ENCODE peak calls at places on chromosomes 13 and 19, in nine cellular contexts. One of them, this sample, is unnamed. For H3K4me1, the result is how much of the 10 kb centered on the place peaks cover.

GRCh38 chr19:33906578-33907335 is 110.1 kb downstream of the KCTD15 start:
- DNase-seq in esophagus squamous epithelium: no peak
- DNase-seq in heart right ventricle: peak
- DNase-seq in ascending aorta: no peak
- DNase-seq in psoas muscle: no peak
- DNase-seq in neural progenitor cell: peak
- DNase-seq in transverse colon: no peak
- DNase-seq in SJSA1: no peak
- DNase-seq in CD8-positive, alpha-beta T cell: no peak
- DNase-seq in this sample: no peak

GRCh38 chr19:50916069-50916468 is 4.9 kb upstream of the KLK4 start:
- DNase-seq in esophagus squamous epithelium: no peak
- DNase-seq in heart right ventricle: no peak
- DNase-seq in ascending aorta: no peak
- DNase-seq in psoas muscle: no peak
- DNase-seq in neural progenitor cell: no peak
- DNase-seq in transverse colon: no peak
- DNase-seq in SJSA1: no peak
- DNase-seq in CD8-positive, alpha-beta T cell: no peak
- DNase-seq in this sample: no peak

GRCh38 chr19:28294395-28294794 is 918.6 kb downstream of the UQCRFS1 start:
- DNase-seq in esophagus squamous epithelium: no peak
- DNase-seq in heart right ventricle: no peak
- DNase-seq in ascending aorta: no peak
- DNase-seq in psoas muscle: no peak
- DNase-seq in neural progenitor cell: no peak
- DNase-seq in transverse colon: peak
- DNase-seq in SJSA1: peak
- DNase-seq in CD8-positive, alpha-beta T cell: no peak
- DNase-seq in this sample: no peak

GRCh38 chr13:52353116-52353718 is 52.8 kb downstream of the THSD1 start:
- DNase-seq in esophagus squamous epithelium: no peak
- DNase-seq in heart right ventricle: no peak
- DNase-seq in ascending aorta: no peak
- DNase-seq in psoas muscle: no peak
- DNase-seq in neural progenitor cell: no peak
- DNase-seq in transverse colon: no peak
- DNase-seq in SJSA1: no peak
- DNase-seq in CD8-positive, alpha-beta T cell: no peak
- DNase-seq in this sample: no peak

GRCh38 chr19:48795855-48796142 is 15.0 kb downstream of the BCAT2 start:
- DNase-seq in esophagus squamous epithelium: no peak
- DNase-seq in heart right ventricle: peak
- DNase-seq in ascending aorta: no peak
- DNase-seq in psoas muscle: peak
- DNase-seq in neural progenitor cell: no peak
- DNase-seq in transverse colon: peak
- DNase-seq in SJSA1: no peak
- DNase-seq in CD8-positive, alpha-beta T cell: no peak
- DNase-seq in this sample: no peak

GRCh38 chr13:26017196-26017921 is 34.5 kb downstream of the SHISA2 start:
- DNase-seq in esophagus squamous epithelium: no peak
- DNase-seq in heart right ventricle: no peak
- DNase-seq in ascending aorta: no peak
- DNase-seq in psoas muscle: no peak
- DNase-seq in neural progenitor cell: no peak
- DNase-seq in transverse colon: no peak
- DNase-seq in SJSA1: no peak
- DNase-seq in CD8-positive, alpha-beta T cell: no peak
- DNase-seq in this sample: no peak

GRCh38 chr13:41915096-41915495 is 45.8 kb downstream of the VWA8 start:
- DNase-seq in esophagus squamous epithelium: no peak
- DNase-seq in heart right ventricle: no peak
- DNase-seq in ascending aorta: no peak
- DNase-seq in psoas muscle: no peak
- DNase-seq in neural progenitor cell: no peak
- DNase-seq in transverse colon: no peak
- DNase-seq in SJSA1: no peak
- DNase-seq in CD8-positive, alpha-beta T cell: no peak
- DNase-seq in this sample: no peak

GRCh38 chr13:49164712-49165111 is 55.4 kb upstream of the MLNR start:
- DNase-seq in esophagus squamous epithelium: no peak
- DNase-seq in heart right ventricle: no peak
- DNase-seq in ascending aorta: no peak
- DNase-seq in psoas muscle: no peak
- DNase-seq in neural progenitor cell: no peak
- DNase-seq in transverse colon: no peak
- DNase-seq in SJSA1: no peak
- DNase-seq in CD8-positive, alpha-beta T cell: no peak
- DNase-seq in this sample: no peak

GRCh38 chr13:50700664-50701266 is 142.7 kb downstream of the DLEU7 start:
- DNase-seq in esophagus squamous epithelium: no peak
- DNase-seq in heart right ventricle: no peak
- DNase-seq in ascending aorta: no peak
- DNase-seq in psoas muscle: no peak
- DNase-seq in neural progenitor cell: no peak
- DNase-seq in transverse colon: no peak
- DNase-seq in SJSA1: no peak
- DNase-seq in CD8-positive, alpha-beta T cell: no peak
- DNase-seq in this sample: no peak
- H3K27ac ChIP-seq in esophagus squamous epithelium: no peak
- H3K27ac ChIP-seq in heart right ventricle: no peak
- H3K27ac ChIP-seq in ascending aorta: no peak
- H3K27ac ChIP-seq in psoas muscle: no peak
- H3K27ac ChIP-seq in neural progenitor cell: no peak
- H3K27ac ChIP-seq in transverse colon: no peak
- H3K27ac ChIP-seq in SJSA1: no peak
- H3K27ac ChIP-seq in CD8-positive, alpha-beta T cell: no peak
- H3K27ac ChIP-seq in this sample: no peak

DNA sequence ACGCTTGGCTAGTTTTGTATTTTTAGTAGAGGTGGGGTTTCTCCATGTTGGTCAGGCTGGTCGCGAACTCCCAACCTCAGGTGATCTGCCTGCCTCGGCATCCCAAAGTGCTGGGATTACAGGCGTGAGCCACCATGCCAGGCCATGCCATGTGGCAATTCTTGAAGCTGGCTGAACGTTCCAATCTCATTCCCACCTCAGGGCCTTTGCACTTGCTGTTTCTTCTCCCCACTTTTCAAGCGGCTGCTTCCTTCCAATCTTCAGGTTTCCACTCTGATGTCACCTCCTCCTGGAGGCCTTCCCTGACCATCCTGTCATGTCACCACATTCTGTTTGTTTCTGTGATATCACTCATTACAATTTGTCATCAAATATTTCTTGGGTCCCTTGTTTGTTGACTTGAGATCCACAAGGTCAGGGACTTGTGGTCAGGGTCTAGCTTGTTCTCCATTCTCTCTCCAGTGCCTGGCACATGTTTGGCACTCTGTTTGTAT is 4.2 kb downstream of the EPOR start:
- DNase-seq in esophagus squamous epithelium: no peak
- DNase-seq in heart right ventricle: no peak
- DNase-seq in ascending aorta: no peak
- DNase-seq in psoas muscle: no peak
- DNase-seq in neural progenitor cell: no peak
- DNase-seq in transverse colon: no peak
- DNase-seq in SJSA1: no peak
- DNase-seq in CD8-positive, alpha-beta T cell: no peak
- DNase-seq in this sample: no peak
- H3K4me1 ChIP-seq in esophagus squamous epithelium: under half
- H3K4me1 ChIP-seq in heart right ventricle: under half
- H3K4me1 ChIP-seq in ascending aorta: under half
- H3K4me1 ChIP-seq in psoas muscle: under half
- H3K4me1 ChIP-seq in neural progenitor cell: under half
- H3K4me1 ChIP-seq in transverse colon: half or more
- H3K4me1 ChIP-seq in SJSA1: half or more
- H3K4me1 ChIP-seq in CD8-positive, alpha-beta T cell: half or more
- H3K4me1 ChIP-seq in this sample: under half

DNA sequence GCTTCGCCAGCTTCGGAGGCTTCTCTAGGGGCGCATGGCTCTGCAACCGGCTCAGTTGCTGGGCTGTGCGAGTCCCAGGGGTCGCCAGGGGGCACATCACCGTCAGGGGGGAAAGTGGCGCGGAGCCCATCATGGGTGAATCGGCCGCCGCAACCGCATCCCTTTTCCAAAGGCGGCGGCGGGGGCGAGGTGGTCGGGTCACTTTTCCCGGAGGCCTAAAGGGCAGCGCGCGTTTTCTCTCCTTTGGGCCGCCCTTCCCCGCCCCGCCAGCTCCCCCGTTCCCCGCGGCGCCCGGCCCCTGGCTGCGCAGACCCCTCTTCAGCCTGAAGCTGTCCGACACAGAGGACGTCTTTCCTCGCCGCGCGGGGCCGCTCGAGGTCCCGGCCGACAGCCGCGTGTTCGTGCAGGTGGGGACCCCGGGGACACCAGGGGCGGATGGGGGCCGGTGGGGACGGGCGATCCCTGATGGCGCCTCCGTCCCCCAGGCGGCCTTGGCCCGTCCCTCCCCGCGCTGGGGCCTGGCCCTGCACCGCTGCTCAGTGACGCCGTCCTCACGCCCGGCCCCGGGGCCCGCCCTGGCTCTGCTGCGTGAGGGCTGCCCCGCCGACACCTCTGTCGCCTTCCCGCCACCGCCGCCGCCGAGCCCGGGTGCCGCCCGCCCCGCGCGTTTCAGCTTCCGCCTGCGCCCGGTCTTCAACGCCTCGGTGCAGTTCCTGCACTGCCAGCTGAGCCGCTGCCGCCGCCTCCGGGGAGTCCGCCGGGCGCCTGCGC is 1.7 kb downstream of the TGFBR3L start:
- DNase-seq in esophagus squamous epithelium: no peak
- DNase-seq in heart right ventricle: no peak
- DNase-seq in ascending aorta: no peak
- DNase-seq in psoas muscle: peak
- DNase-seq in neural progenitor cell: peak
- DNase-seq in transverse colon: peak
- DNase-seq in SJSA1: no peak
- DNase-seq in CD8-positive, alpha-beta T cell: no peak
- DNase-seq in this sample: no peak
- H3K27ac ChIP-seq in esophagus squamous epithelium: peak
- H3K27ac ChIP-seq in heart right ventricle: no peak
- H3K27ac ChIP-seq in ascending aorta: no peak
- H3K27ac ChIP-seq in psoas muscle: peak
- H3K27ac ChIP-seq in neural progenitor cell: no peak
- H3K27ac ChIP-seq in transverse colon: no peak
- H3K27ac ChIP-seq in SJSA1: no peak
- H3K27ac ChIP-seq in CD8-positive, alpha-beta T cell: no peak
- H3K27ac ChIP-seq in this sample: peak

GRCh38 chr19:13007292-13008045 is 12.2 kb downstream of the NFIX start:
- DNase-seq in esophagus squamous epithelium: no peak
- DNase-seq in heart right ventricle: peak
- DNase-seq in ascending aorta: no peak
- DNase-seq in psoas muscle: peak
- DNase-seq in neural progenitor cell: no peak
- DNase-seq in transverse colon: no peak
- DNase-seq in SJSA1: no peak
- DNase-seq in CD8-positive, alpha-beta T cell: no peak
- DNase-seq in this sample: no peak

GRCh38 chr19:13006431-13007281 is 11.4 kb downstream of the NFIX start:
- DNase-seq in esophagus squamous epithelium: no peak
- DNase-seq in heart right ventricle: no peak
- DNase-seq in ascending aorta: no peak
- DNase-seq in psoas muscle: peak
- DNase-seq in neural progenitor cell: no peak
- DNase-seq in transverse colon: no peak
- DNase-seq in SJSA1: no peak
- DNase-seq in CD8-positive, alpha-beta T cell: no peak
- DNase-seq in this sample: no peak

GRCh38 chr19:13004273-13004672 is 9.0 kb downstream of the NFIX start:
- DNase-seq in esophagus squamous epithelium: no peak
- DNase-seq in heart right ventricle: no peak
- DNase-seq in ascending aorta: no peak
- DNase-seq in psoas muscle: no peak
- DNase-seq in neural progenitor cell: no peak
- DNase-seq in transverse colon: peak
- DNase-seq in SJSA1: no peak
- DNase-seq in CD8-positive, alpha-beta T cell: no peak
- DNase-seq in this sample: no peak

GRCh38 chr19:13005253-13005652 is 10.0 kb downstream of the NFIX start:
- DNase-seq in esophagus squamous epithelium: no peak
- DNase-seq in heart right ventricle: no peak
- DNase-seq in ascending aorta: no peak
- DNase-seq in psoas muscle: no peak
- DNase-seq in neural progenitor cell: no peak
- DNase-seq in transverse colon: no peak
- DNase-seq in SJSA1: no peak
- DNase-seq in CD8-positive, alpha-beta T cell: no peak
- DNase-seq in this sample: no peak

GRCh38 chr19:13005861-13006370 is 10.6 kb downstream of the NFIX start:
- DNase-seq in esophagus squamous epithelium: no peak
- DNase-seq in heart right ventricle: no peak
- DNase-seq in ascending aorta: no peak
- DNase-seq in psoas muscle: no peak
- DNase-seq in neural progenitor cell: no peak
- DNase-seq in transverse colon: no peak
- DNase-seq in SJSA1: no peak
- DNase-seq in CD8-positive, alpha-beta T cell: no peak
- DNase-seq in this sample: no peak
- H3K4me1 ChIP-seq in esophagus squamous epithelium: half or more
- H3K4me1 ChIP-seq in heart right ventricle: half or more
- H3K4me1 ChIP-seq in ascending aorta: under half
- H3K4me1 ChIP-seq in psoas muscle: half or more
- H3K4me1 ChIP-seq in neural progenitor cell: under half
- H3K4me1 ChIP-seq in transverse colon: half or more
- H3K4me1 ChIP-seq in SJSA1: under half
- H3K4me1 ChIP-seq in CD8-positive, alpha-beta T cell: under half
- H3K4me1 ChIP-seq in this sample: under half

DNA sequence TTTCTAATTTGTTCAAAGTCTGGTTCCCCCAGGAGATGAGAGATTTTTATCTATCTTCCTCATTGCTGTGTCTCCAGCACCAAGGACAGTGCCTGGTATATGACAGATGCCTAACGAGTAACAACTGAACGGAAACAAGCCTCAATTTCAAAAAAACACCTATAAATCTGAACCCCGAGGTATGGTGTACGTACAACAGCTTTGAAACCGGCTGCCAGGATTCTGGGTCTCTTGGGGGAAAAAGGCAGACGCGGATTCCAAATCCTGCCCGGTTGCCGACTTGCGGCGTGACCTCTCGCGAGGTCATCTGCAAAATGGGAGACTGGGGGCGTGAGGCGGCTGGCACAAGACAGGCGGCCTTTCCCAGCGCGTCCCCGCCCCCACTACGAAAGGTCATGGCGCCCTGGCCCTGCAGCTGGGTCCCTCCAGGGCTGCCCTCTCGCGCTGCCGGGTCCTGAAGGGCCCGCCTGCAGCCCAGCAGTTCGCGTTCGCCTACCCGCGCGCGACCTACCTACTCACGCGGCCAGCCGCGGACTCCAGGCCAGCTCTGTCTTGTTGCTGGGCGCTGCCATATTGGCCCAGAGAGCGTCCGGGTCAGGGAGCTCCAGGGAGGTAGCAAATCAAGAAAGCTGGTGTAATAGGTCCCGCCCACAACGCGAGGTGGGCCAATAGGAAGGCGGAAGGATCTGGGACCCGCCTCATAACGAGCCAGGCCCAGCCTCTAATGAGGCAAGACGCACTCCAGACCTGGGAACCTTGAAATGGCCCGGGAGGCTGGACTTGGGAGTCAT is at the start of gene ECSIT:
- DNase-seq in esophagus squamous epithelium: peak
- DNase-seq in heart right ventricle: peak
- DNase-seq in ascending aorta: peak
- DNase-seq in psoas muscle: peak
- DNase-seq in neural progenitor cell: peak
- DNase-seq in transverse colon: peak
- DNase-seq in SJSA1: peak
- DNase-seq in CD8-positive, alpha-beta T cell: peak
- DNase-seq in this sample: peak
- H3K27ac ChIP-seq in esophagus squamous epithelium: peak
- H3K27ac ChIP-seq in heart right ventricle: peak
- H3K27ac ChIP-seq in ascending aorta: peak
- H3K27ac ChIP-seq in psoas muscle: peak
- H3K27ac ChIP-seq in neural progenitor cell: peak
- H3K27ac ChIP-seq in transverse colon: peak
- H3K27ac ChIP-seq in SJSA1: peak
- H3K27ac ChIP-seq in CD8-positive, alpha-beta T cell: peak
- H3K27ac ChIP-seq in this sample: peak

GRCh38 chr13:44148159-44148929 is 225.3 kb upstream of the SERP2 start:
- DNase-seq in esophagus squamous epithelium: no peak
- DNase-seq in heart right ventricle: no peak
- DNase-seq in ascending aorta: no peak
- DNase-seq in psoas muscle: no peak
- DNase-seq in neural progenitor cell: peak
- DNase-seq in transverse colon: no peak
- DNase-seq in SJSA1: no peak
- DNase-seq in CD8-positive, alpha-beta T cell: no peak
- DNase-seq in this sample: no peak
- H3K4me1 ChIP-seq in esophagus squamous epithelium: under half
- H3K4me1 ChIP-seq in heart right ventricle: under half
- H3K4me1 ChIP-seq in ascending aorta: under half
- H3K4me1 ChIP-seq in psoas muscle: under half
- H3K4me1 ChIP-seq in neural progenitor cell: under half
- H3K4me1 ChIP-seq in transverse colon: under half
- H3K4me1 ChIP-seq in SJSA1: under half
- H3K4me1 ChIP-seq in CD8-positive, alpha-beta T cell: under half
- H3K4me1 ChIP-seq in this sample: under half

This sample was measured in RWPE2.